ENCODE peak calls at places on chromosomes 13 and 19, in five cellular contexts. K, T, V, O and G are unnamed samples.

GRCh38 chr19:24057144-24057543 is 29.8 kb upstream of the ZNF254 start:
- DNase-seq in T (no peak), O (no peak), K (no peak), V (no peak), G (no peak)

GRCh38 chr13:30743319-30744055 is 8.1 kb downstream of the ALOX5AP start:
- DNase-seq in T (no peak), K (no peak), V (peak), O (peak), G (no peak)

GRCh38 chr19:41299755-41300089 is 10.2 kb upstream of the CCDC97 start:
- DNase-seq in K (no peak), O (peak), V (peak), T (no peak), G (peak)

GRCh38 chr13:97220151-97220900 is 1.8 kb upstream of the MBNL2 start:
- DNase-seq in V (no peak), O (no peak), K (no peak), T (no peak), G (no peak)

GRCh38 chr13:50990540-50991506 is 81.2 kb downstream of the RNASEH2B start:
- DNase-seq in K (no peak), V (peak), O (peak), T (no peak), G (no peak)

GRCh38 chr13:24617394-24618218 is 62.6 kb upstream of the ATP12A start:
- DNase-seq in K (no peak), T (no peak), O (no peak), V (no peak), G (no peak)

GRCh38 chr13:54614729-54615128 is 1586.1 kb downstream of the OLFM4 start:
- DNase-seq in V (no peak), O (no peak), T (no peak), K (no peak), G (no peak)

GRCh38 chr13:50797081-50797480 is 46.4 kb downstream of the DLEU7 start:
- DNase-seq in V (no peak), T (no peak), O (no peak), K (no peak), G (no peak)

GRCh38 chr19:52896431-52897148 is 845 bp downstream of the ZNF320 start:
- DNase-seq in O (peak), K (no peak), T (no peak), V (peak), G (no peak)

GRCh38 chr13:94009696-94010095 is 469.8 kb downstream of the DCT start:
- DNase-seq in K (no peak), O (no peak), V (peak), T (no peak), G (no peak)

GRCh38 chr13:98298599-98298998 is 121.5 kb upstream of the RNF113B start:
- DNase-seq in T (no peak), K (no peak), O (no peak), V (no peak), G (no peak)

GRCh38 chr19:32945260-32945659 is 26.5 kb downstream of the CEP89 start:
- DNase-seq in K (no peak), T (no peak), O (no peak), V (no peak), G (peak)

GRCh38 chr13:108700421-108701170 is 71.2 kb downstream of the MYO16 start:
- DNase-seq in T (no peak), V (peak), O (no peak), K (no peak), G (peak)

GRCh38 chr13:44380404-44381165 is 7.0 kb downstream of the SERP2 start:
- DNase-seq in O (no peak), V (no peak), T (no peak), K (no peak), G (no peak)

DNA sequence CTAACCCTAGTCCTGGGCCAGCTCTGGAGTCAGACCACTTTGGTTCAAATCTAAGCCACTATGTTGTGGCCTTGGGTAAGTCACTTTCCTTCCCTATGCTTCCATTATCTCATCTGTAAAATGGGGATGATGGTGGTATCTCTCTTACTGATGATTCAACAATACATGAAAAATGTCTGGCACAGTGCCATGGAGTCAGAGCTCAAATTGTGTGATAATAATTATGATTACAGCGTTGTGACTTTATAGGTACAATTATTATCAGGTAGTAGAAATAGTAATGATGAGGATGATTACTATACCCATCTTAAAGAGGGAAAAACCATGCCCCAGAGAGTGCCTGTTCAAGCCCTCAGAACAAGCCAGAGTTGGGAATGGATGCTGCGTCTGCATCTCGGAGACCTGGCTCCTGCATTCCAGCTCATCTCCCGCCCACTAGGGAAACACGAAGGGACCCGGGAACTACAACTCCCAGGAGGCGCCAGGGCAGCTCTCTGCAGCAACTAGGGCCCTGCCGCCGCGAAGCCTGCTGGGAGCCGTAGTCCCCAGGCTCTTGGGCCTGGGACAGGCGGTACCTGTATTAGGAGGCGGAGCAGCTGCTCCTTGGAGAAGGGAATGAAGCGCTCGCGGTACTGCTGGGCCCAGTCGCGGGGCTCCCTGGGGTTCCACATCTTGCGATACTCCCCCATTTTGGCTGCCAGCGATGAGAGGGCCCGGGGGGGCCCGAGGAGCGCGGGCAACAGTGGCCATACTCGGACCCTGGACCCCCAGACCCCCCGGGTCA is 832 bp downstream of the TMEM143 start:
- DNase-seq in K (peak), V (peak), O (peak), T (peak), G (peak)
- H3K4me3 ChIP-seq in K (peak), V (peak), O (peak), T (peak), G (peak)

GRCh38 chr19:850979-851335 is 1.1 kb upstream of the ELANE start:
- DNase-seq in T (no peak), K (no peak), V (no peak), O (no peak), G (no peak)
- H3K4me3 ChIP-seq in T (no peak), K (no peak), V (peak), O (no peak), G (no peak)

DNA sequence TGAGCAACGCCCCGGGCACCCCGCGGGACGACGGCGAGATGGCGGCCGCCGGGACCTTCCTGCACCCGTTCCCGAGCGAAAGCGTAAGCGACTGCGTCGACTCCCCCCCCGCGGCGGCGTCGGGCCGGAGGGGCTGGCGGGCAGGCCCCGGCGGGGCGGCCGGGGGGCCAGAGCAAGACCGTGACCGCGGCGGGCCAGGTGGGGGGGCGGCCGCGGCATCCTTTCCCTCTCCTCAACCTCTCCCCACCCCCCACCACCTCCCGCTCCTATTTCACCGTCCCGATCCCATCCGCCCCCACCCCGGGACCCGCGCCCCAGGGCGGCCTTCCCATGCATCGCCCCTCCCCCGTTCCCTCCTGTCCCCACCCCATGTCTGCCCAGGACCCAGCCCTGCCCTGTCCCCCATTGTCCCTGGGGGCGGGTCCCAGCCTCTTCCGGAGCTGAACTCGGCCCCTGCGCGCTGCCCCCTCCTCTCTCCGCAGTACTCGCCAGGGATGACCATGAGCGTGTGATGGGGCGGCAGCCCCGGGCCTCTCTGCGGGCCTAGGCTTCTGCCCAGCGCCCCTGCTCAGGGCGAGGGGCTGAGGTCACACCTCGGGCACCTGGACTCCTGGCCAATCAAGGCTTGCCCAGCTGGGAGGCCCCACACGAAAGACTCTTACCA is 4.1 kb downstream of the ISYNA1 start:
- DNase-seq in T (no peak), V (no peak), K (no peak), O (no peak), G (no peak)
- H3K4me3 ChIP-seq in T (no peak), V (peak), K (peak), O (peak), G (no peak)

GRCh38 chr19:48513289-48514122 is 1.9 kb upstream of the LMTK3 start:
- DNase-seq in V (peak), K (peak), T (no peak), O (peak), G (peak)
- H3K4me3 ChIP-seq in V (peak), K (peak), T (peak), O (peak), G (peak)

GRCh38 chr19:15108845-15109767 is 1.9 kb downstream of the SYDE1 start:
- DNase-seq in T (no peak), V (no peak), K (no peak), O (no peak), G (no peak)
- H3K4me3 ChIP-seq in T (no peak), V (peak), K (no peak), O (no peak), G (no peak)